ENCODE peak calls at places on chromosomes 11 and 22, in eight cellular contexts. One of them, this sample, is unnamed.

GRCh38 chr11:31956310-31956709 is 134.6 kb upstream of the RCN1 start:
- DNase-seq in NCI-H524: no peak
- DNase-seq in cardiac fibroblast: no peak
- DNase-seq in SK-N-SH: no peak
- DNase-seq in M059J: peak; percentile 71
- DNase-seq in T-helper 9 cell: no peak
- DNase-seq in body of pancreas: no peak
- DNase-seq in AG09309: no peak
- DNase-seq in this sample: no peak

GRCh38 chr11:19080579-19080993 is 20.1 kb upstream of the MRGPRX2 start:
- DNase-seq in NCI-H524: no peak
- DNase-seq in cardiac fibroblast: peak; percentile 82
- DNase-seq in SK-N-SH: no peak
- DNase-seq in M059J: peak; percentile 99
- DNase-seq in T-helper 9 cell: no peak
- DNase-seq in body of pancreas: peak; percentile 93
- DNase-seq in AG09309: peak; percentile 32
- DNase-seq in this sample: no peak

GRCh38 chr22:38827510-38827909 is 16.3 kb downstream of the NPTXR start:
- DNase-seq in NCI-H524: no peak
- DNase-seq in cardiac fibroblast: no peak
- DNase-seq in SK-N-SH: no peak
- DNase-seq in M059J: no peak
- DNase-seq in T-helper 9 cell: no peak
- DNase-seq in body of pancreas: no peak
- DNase-seq in AG09309: no peak
- DNase-seq in this sample: no peak

GRCh38 chr11:59152312-59152967 is 9.8 kb downstream of the FAM111A start:
- DNase-seq in NCI-H524: no peak
- DNase-seq in cardiac fibroblast: no peak
- DNase-seq in SK-N-SH: no peak
- DNase-seq in M059J: no peak
- DNase-seq in T-helper 9 cell: no peak
- DNase-seq in body of pancreas: no peak
- DNase-seq in AG09309: no peak
- DNase-seq in this sample: no peak

GRCh38 chr11:67668191-67668551 is 6.3 kb downstream of the ALDH3B2 start:
- DNase-seq in NCI-H524: no peak
- DNase-seq in cardiac fibroblast: no peak
- DNase-seq in SK-N-SH: no peak
- DNase-seq in M059J: no peak
- DNase-seq in T-helper 9 cell: no peak
- DNase-seq in body of pancreas: no peak
- DNase-seq in AG09309: no peak
- DNase-seq in this sample: no peak

GRCh38 chr11:16982809-16983208 is 31.4 kb downstream of the PLEKHA7 start:
- DNase-seq in NCI-H524: no peak
- DNase-seq in cardiac fibroblast: no peak
- DNase-seq in SK-N-SH: no peak
- DNase-seq in M059J: peak; percentile 15
- DNase-seq in T-helper 9 cell: no peak
- DNase-seq in body of pancreas: no peak
- DNase-seq in AG09309: no peak
- DNase-seq in this sample: no peak

GRCh38 chr11:61472282-61472681 is 36.3 kb upstream of the LRRC10B start:
- DNase-seq in NCI-H524: no peak
- DNase-seq in cardiac fibroblast: peak; percentile 64
- DNase-seq in SK-N-SH: no peak
- DNase-seq in M059J: peak; percentile 23
- DNase-seq in T-helper 9 cell: no peak
- DNase-seq in body of pancreas: peak; percentile 39
- DNase-seq in AG09309: no peak
- DNase-seq in this sample: no peak

GRCh38 chr22:47631571-47632102 is 869.2 kb downstream of the TBC1D22A start:
- DNase-seq in NCI-H524: peak; percentile 93
- DNase-seq in cardiac fibroblast: no peak
- DNase-seq in SK-N-SH: peak; percentile 71
- DNase-seq in M059J: peak; percentile 64
- DNase-seq in T-helper 9 cell: no peak
- DNase-seq in body of pancreas: no peak
- DNase-seq in AG09309: no peak
- DNase-seq in this sample: no peak

GRCh38 chr11:74307409-74307808 is 4.0 kb downstream of the P4HA3 start:
- DNase-seq in NCI-H524: no peak
- DNase-seq in cardiac fibroblast: peak; percentile 80
- DNase-seq in SK-N-SH: peak; percentile 21
- DNase-seq in M059J: peak; percentile 68
- DNase-seq in T-helper 9 cell: no peak
- DNase-seq in body of pancreas: peak; percentile 17
- DNase-seq in AG09309: no peak
- DNase-seq in this sample: no peak

GRCh38 chr22:22940961-22941605 is 53.5 kb downstream of the IGLL5 start:
- DNase-seq in NCI-H524: no peak
- DNase-seq in cardiac fibroblast: no peak
- DNase-seq in SK-N-SH: no peak
- DNase-seq in M059J: no peak
- DNase-seq in T-helper 9 cell: no peak
- DNase-seq in body of pancreas: no peak
- DNase-seq in AG09309: no peak
- DNase-seq in this sample: peak; percentile 13

GRCh38 chr22:38852522-38852921 is 8.7 kb upstream of the NPTXR start:
- DNase-seq in NCI-H524: no peak
- DNase-seq in cardiac fibroblast: no peak
- DNase-seq in SK-N-SH: no peak
- DNase-seq in M059J: no peak
- DNase-seq in T-helper 9 cell: no peak
- DNase-seq in body of pancreas: no peak
- DNase-seq in AG09309: no peak
- DNase-seq in this sample: no peak

GRCh38 chr11:91926967-91927366 is 297.7 kb upstream of the FAT3 start:
- DNase-seq in NCI-H524: no peak
- DNase-seq in cardiac fibroblast: peak; percentile 39
- DNase-seq in SK-N-SH: no peak
- DNase-seq in M059J: peak; percentile 25
- DNase-seq in T-helper 9 cell: no peak
- DNase-seq in body of pancreas: peak; percentile 31
- DNase-seq in AG09309: no peak
- DNase-seq in this sample: no peak

GRCh38 chr22:23790819-23791736 is 4.3 kb downstream of the SMARCB1 start:
- DNase-seq in NCI-H524: no peak
- DNase-seq in cardiac fibroblast: peak; percentile 76
- DNase-seq in SK-N-SH: peak; percentile 79
- DNase-seq in M059J: no peak
- DNase-seq in T-helper 9 cell: no peak
- DNase-seq in body of pancreas: no peak
- DNase-seq in AG09309: peak; percentile 90
- DNase-seq in this sample: no peak

GRCh38 chr22:30344447-30345200 is 12.1 kb downstream of the SF3A1 start:
- DNase-seq in NCI-H524: no peak
- DNase-seq in cardiac fibroblast: no peak
- DNase-seq in SK-N-SH: no peak
- DNase-seq in M059J: no peak
- DNase-seq in T-helper 9 cell: no peak
- DNase-seq in body of pancreas: no peak
- DNase-seq in AG09309: no peak
- DNase-seq in this sample: no peak

GRCh38 chr22:22720201-22720723 is 75.8 kb downstream of the GGTLC2 start:
- DNase-seq in NCI-H524: peak; percentile 74
- DNase-seq in cardiac fibroblast: peak; percentile 57
- DNase-seq in SK-N-SH: peak; percentile 38
- DNase-seq in M059J: peak; percentile 31
- DNase-seq in T-helper 9 cell: no peak
- DNase-seq in body of pancreas: peak; percentile 48
- DNase-seq in AG09309: no peak
- DNase-seq in this sample: peak; percentile 73

This sample was measured in H9.